ENCODE peak calls at places on chromosomes 13 and 19, in four cellular contexts. X is IMR-90, Z is small intestine, L is heart left ventricle. Q is an unnamed sample.
A peak's percentile ranks its signal among the peaks of the same experiment; 100 is the strongest.

GRCh38 chr13:30065181-30065580 is 214.8 kb upstream of the UBL3 start:
- DNase-seq in X (no peak), Z (no peak), L (no peak), Q (no peak)

GRCh38 chr13:49348748-49349147 is 95.1 kb downstream of the CAB39L start:
- DNase-seq in X (no peak), Z (no peak), L (no peak), Q (no peak)

GRCh38 chr19:17112700-17113099 is 37.1 kb downstream of the MYO9B start:
- DNase-seq in X (no peak), Z (no peak), L (no peak), Q (no peak)

GRCh38 chr13:24997367-24997967 is 98.5 kb upstream of the PABPC3 start:
- DNase-seq in X (peak; percentile 27), Z (peak; percentile 35), L (no peak), Q (no peak)

GRCh38 chr13:30715837-30716236 is 19.5 kb upstream of the ALOX5AP start:
- DNase-seq in X (no peak), Z (no peak), L (peak; percentile 74), Q (no peak)

GRCh38 chr13:75635621-75636338 is at the start of gene LMO7:
- DNase-seq in X (peak; percentile 52), Z (peak; percentile 28), L (peak; percentile 85), Q (peak; percentile 61)

GRCh38 chr19:4096049-4096892 is 27.7 kb downstream of the MAP2K2 start:
- DNase-seq in X (no peak), Z (peak; percentile 90), L (no peak), Q (peak; percentile 91)

GRCh38 chr19:55345818-55346724 is 6.4 kb downstream of the KMT5C start:
- DNase-seq in X (no peak), Z (peak; percentile 42), L (peak; percentile 75), Q (peak; percentile 72)

GRCh38 chr19:10742494-10742893 is 24.6 kb downstream of the DNM2 start:
- DNase-seq in X (no peak), Z (peak; percentile 92), L (no peak), Q (peak; percentile 59)

GRCh38 chr19:51531349-51532315 is at the start of gene SIGLEC6:
- DNase-seq in X (no peak), Z (no peak), L (peak; percentile 72), Q (peak; percentile 51)

GRCh38 chr13:24661713-24662112 is 18.5 kb upstream of the ATP12A start:
- DNase-seq in X (no peak), Z (no peak), L (no peak), Q (no peak)

GRCh38 chr13:50594276-50594970 is 249.1 kb downstream of the DLEU7 start:
- DNase-seq in X (no peak), Z (peak; percentile 8), L (no peak), Q (peak; percentile 40)

GRCh38 chr19:45547965-45548609 is 36.5 kb downstream of the OPA3 start:
- DNase-seq in X (peak; percentile 18), Z (peak; percentile 46), L (no peak), Q (peak; percentile 85)

GRCh38 chr19:15769586-15769985 is 17.9 kb upstream of the OR10H5 start:
- DNase-seq in X (no peak), Z (no peak), L (no peak), Q (no peak)

GRCh38 chr13:50892162-50892944 is 17.2 kb upstream of the RNASEH2B start:
- DNase-seq in X (no peak), Z (no peak), L (no peak), Q (peak; percentile 40)

GRCh38 chr19:900302-901111 is 7.2 kb downstream of the RNU6-9 start:
- DNase-seq in X (no peak), Z (peak; percentile 25), L (no peak), Q (no peak)

GRCh38 chr13:75687145-75687763 is 51.1 kb downstream of the LMO7 start:
- DNase-seq in X (peak; percentile 68), Z (peak; percentile 47), L (no peak), Q (no peak)

GRCh38 chr13:43848250-43848649 is 31.3 kb downstream of the CCDC122 start:
- DNase-seq in X (peak; percentile 71), Z (no peak), L (no peak), Q (no peak)

GRCh38 chr13:53216767-53217166 is 188.2 kb downstream of the OLFM4 start:
- DNase-seq in X (no peak), Z (no peak), L (no peak), Q (no peak)

GRCh38 chr13:95709101-95709500 is 32.2 kb downstream of the DNAJC3 start:
- DNase-seq in X (no peak), Z (no peak), L (no peak), Q (no peak)

GRCh38 chr13:111922086-111922485 is 144.9 kb upstream of the SOX1 start:
- DNase-seq in X (no peak), Z (no peak), L (no peak), Q (no peak)
- H3K4me1 ChIP-seq in X (no peaks in the 10 kb centered on the region), Z (no peaks in the 10 kb centered on the region), L (no peaks in the 10 kb centered on the region), Q (no peaks in the 10 kb centered on the region)

GRCh38 chr13:39047560-39047959 is 9.3 kb downstream of the NHLRC3 start:
- DNase-seq in X (no peak), Z (peak; percentile 13), L (no peak), Q (no peak)
- H3K4me3 ChIP-seq in X (no peak overlapping the region), Z (no peak overlapping the region), L (no peak overlapping the region), Q (no peak overlapping the region)

DNA sequence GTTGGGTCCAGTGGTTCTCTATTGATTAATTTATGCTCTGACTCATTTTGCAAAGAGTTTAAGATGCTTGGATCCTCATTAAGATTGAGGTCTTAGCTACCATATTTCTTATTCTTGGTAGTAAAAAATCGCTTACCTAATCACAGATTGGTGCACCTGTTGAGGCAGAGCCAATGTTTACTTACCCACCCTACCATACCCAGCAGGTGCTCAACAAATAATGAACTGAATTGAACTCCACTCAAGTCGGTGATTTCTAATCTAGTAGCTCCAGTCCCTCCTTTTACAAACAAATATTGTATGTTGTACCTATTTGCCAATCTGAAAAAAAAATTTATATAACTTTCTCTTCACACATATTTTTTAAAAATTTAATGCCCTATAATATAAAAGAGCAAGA is 361.0 kb downstream of the FGF14 start:
- DNase-seq in X (no peak), Z (no peak), L (no peak), Q (no peak)
- H3K4me1 ChIP-seq in X (no peaks in the 10 kb centered on the region), Z (no peaks in the 10 kb centered on the region), L (no peaks in the 10 kb centered on the region), Q (no peaks in the 10 kb centered on the region)

GRCh38 chr19:37313335-37313627 is 57.6 kb upstream of the ZNF527 start:
- DNase-seq in X (no peak), Z (no peak), L (no peak), Q (no peak)
- H3K4me3 ChIP-seq in X (no peak overlapping the region), Z (no peak overlapping the region), L (no peak overlapping the region), Q (no peak overlapping the region)

GRCh38 chr19:2055871-2056809 is 5.1 kb upstream of the MKNK2 start:
- DNase-seq in X (peak; percentile 64), Z (peak; percentile 55), L (peak; percentile 78), Q (peak; percentile 74)

GRCh38 chr19:2054763-2055162 is 3.7 kb upstream of the MKNK2 start:
- DNase-seq in X (no peak), Z (peak; percentile 55), L (no peak), Q (peak; percentile 81)

GRCh38 chr19:2051771-2052704 is 994 bp upstream of the MKNK2 start:
- DNase-seq in X (no peak), Z (peak; percentile 56), L (peak; percentile 81), Q (peak; percentile 73)

GRCh38 chr19:2050991-2051770 is at the start of gene MKNK2:
- DNase-seq in X (peak; percentile 79), Z (peak; percentile 89), L (peak; percentile 98), Q (peak; percentile 94)

DNA sequence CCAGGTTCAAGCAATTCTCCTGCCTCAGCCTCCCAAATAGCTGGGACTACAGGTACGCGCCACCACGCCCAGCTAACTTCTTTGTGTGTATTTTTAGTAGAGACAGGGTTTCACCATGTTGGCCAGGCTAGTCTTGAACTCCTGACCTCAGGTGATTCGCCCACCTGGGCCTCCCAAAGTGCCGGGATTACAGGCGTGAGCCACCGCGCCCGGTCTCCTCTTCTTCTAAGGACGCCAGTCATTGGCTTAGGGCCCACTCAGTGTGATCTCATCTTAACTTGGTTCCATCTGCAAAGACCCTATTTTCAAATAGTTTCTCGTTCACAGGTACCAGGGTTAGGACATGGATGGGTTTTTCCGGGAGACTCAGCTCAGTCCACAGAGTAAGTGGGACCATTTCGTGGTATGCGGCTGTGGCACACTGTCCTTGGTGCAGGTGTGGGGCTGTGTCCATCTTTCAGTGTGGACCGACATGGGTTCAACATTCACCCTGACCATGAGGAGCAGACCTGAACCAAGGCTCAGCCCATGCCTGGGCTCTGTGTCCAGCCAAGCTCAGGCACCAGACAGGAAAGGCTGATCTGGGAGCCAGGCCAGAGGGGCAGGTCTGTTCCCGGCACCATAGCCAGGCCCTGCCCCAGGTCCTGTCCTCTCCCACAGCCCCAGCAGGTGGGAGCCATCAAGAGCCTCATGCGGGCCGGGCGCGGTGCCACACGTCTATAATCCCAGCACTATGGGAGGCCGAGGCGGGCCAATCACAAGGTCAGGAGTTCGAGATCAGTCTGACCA is 2.8 kb upstream of the MKNK2 start:
- DNase-seq in X (peak; percentile 23), Z (no peak), L (peak; percentile 86), Q (peak; percentile 63)
- H3K4me1 ChIP-seq in X (peaks cover 23% of the 10 kb centered on the region), Z (peaks cover 5% of the 10 kb centered on the region), L (peaks cover 57% of the 10 kb centered on the region), Q (peaks cover 40% of the 10 kb centered on the region)

Q was measured in transverse colon.